ENCODE peak calls at places on chromosomes 5 and 9, in four cellular contexts. One of them, this sample, is unnamed.

GRCh38 chr5:114789773-114790402 is 379.8 kb downstream of the TRIM36 start:
- DNase-seq in mesenchymal stem cell: peak
- DNase-seq in neuronal stem cell: peak
- DNase-seq in mesendoderm: peak
- DNase-seq in this sample: no peak

GRCh38 chr9:83238871-83239624 is 176.1 kb upstream of the RASEF start:
- DNase-seq in mesenchymal stem cell: peak
- DNase-seq in mesendoderm: no peak
- DNase-seq in neuronal stem cell: no peak
- DNase-seq in this sample: no peak

GRCh38 chr9:35905912-35906679 is at the start of gene HRCT1:
- DNase-seq in mesendoderm: no peak
- DNase-seq in mesenchymal stem cell: peak
- DNase-seq in neuronal stem cell: no peak
- DNase-seq in this sample: peak

GRCh38 chr9:22029231-22029630 is 20.1 kb upstream of the CDKN2B start:
- DNase-seq in mesenchymal stem cell: no peak
- DNase-seq in mesendoderm: no peak
- DNase-seq in neuronal stem cell: no peak
- DNase-seq in this sample: peak

GRCh38 chr5:42399702-42400101 is 23.5 kb upstream of the GHR start:
- DNase-seq in neuronal stem cell: no peak
- DNase-seq in mesenchymal stem cell: no peak
- DNase-seq in mesendoderm: no peak
- DNase-seq in this sample: no peak

GRCh38 chr9:86667307-86667706 is 280.0 kb downstream of the GAS1 start:
- DNase-seq in mesendoderm: no peak
- DNase-seq in neuronal stem cell: no peak
- DNase-seq in mesenchymal stem cell: no peak
- DNase-seq in this sample: no peak

GRCh38 chr5:173333900-173334685 is 5.9 kb upstream of the STC2 start:
- DNase-seq in mesendoderm: no peak
- DNase-seq in mesenchymal stem cell: peak
- DNase-seq in neuronal stem cell: no peak
- DNase-seq in this sample: no peak

GRCh38 chr5:10366310-10367297 is 13.1 kb downstream of the MARCHF6 start:
- DNase-seq in mesenchymal stem cell: peak
- DNase-seq in mesendoderm: no peak
- DNase-seq in neuronal stem cell: no peak
- DNase-seq in this sample: no peak

GRCh38 chr5:139650031-139650688 is 2.0 kb downstream of the CXXC5 start:
- DNase-seq in mesendoderm: peak
- DNase-seq in neuronal stem cell: no peak
- DNase-seq in mesenchymal stem cell: peak
- DNase-seq in this sample: no peak

GRCh38 chr5:152303841-152304240 is 101.2 kb downstream of the NMUR2 start:
- DNase-seq in mesenchymal stem cell: no peak
- DNase-seq in neuronal stem cell: no peak
- DNase-seq in mesendoderm: no peak
- DNase-seq in this sample: no peak

GRCh38 chr9:79575560-79575959 is 3.8 kb downstream of the TLE4 start:
- DNase-seq in neuronal stem cell: no peak
- DNase-seq in mesenchymal stem cell: no peak
- DNase-seq in mesendoderm: no peak
- DNase-seq in this sample: no peak

GRCh38 chr5:55151923-55152842 is 7.8 kb upstream of the GPX8 start:
- DNase-seq in mesendoderm: no peak
- DNase-seq in mesenchymal stem cell: peak
- DNase-seq in neuronal stem cell: no peak
- DNase-seq in this sample: no peak

GRCh38 chr5:73388371-73388684 is 60.2 kb downstream of the FOXD1 start:
- DNase-seq in mesendoderm: no peak
- DNase-seq in neuronal stem cell: no peak
- DNase-seq in mesenchymal stem cell: peak
- DNase-seq in this sample: no peak

GRCh38 chr5:142782976-142783539 is 12.9 kb downstream of the ARHGAP26 start:
- DNase-seq in neuronal stem cell: no peak
- DNase-seq in mesenchymal stem cell: no peak
- DNase-seq in mesendoderm: no peak
- DNase-seq in this sample: no peak

GRCh38 chr5:41908374-41909079 is 4.4 kb downstream of the RIMOC1 start:
- DNase-seq in mesenchymal stem cell: peak
- DNase-seq in neuronal stem cell: no peak
- DNase-seq in mesendoderm: no peak
- DNase-seq in this sample: no peak

GRCh38 chr5:94807985-94808384 is 189.5 kb downstream of the SLF1 start:
- DNase-seq in mesendoderm: no peak
- DNase-seq in mesenchymal stem cell: no peak
- DNase-seq in neuronal stem cell: no peak
- DNase-seq in this sample: no peak

GRCh38 chr9:124281934-124282351 is 24.2 kb downstream of the NEK6 start:
- DNase-seq in mesendoderm: no peak
- DNase-seq in neuronal stem cell: no peak
- DNase-seq in mesenchymal stem cell: peak
- DNase-seq in this sample: no peak

GRCh38 chr9:14462950-14463349 is 149.0 kb upstream of the NFIB start:
- DNase-seq in mesenchymal stem cell: no peak
- DNase-seq in mesendoderm: no peak
- DNase-seq in neuronal stem cell: no peak
- DNase-seq in this sample: no peak

GRCh38 chr5:38330207-38330606 is 71.8 kb downstream of the EGFLAM start:
- DNase-seq in neuronal stem cell: no peak
- DNase-seq in mesenchymal stem cell: no peak
- DNase-seq in mesendoderm: no peak
- DNase-seq in this sample: no peak

GRCh38 chr5:56561-57290 is 35.2 kb upstream of the PLEKHG4B start:
- DNase-seq in neuronal stem cell: peak
- DNase-seq in mesenchymal stem cell: peak
- DNase-seq in mesendoderm: peak
- DNase-seq in this sample: peak

GRCh38 chr5:133691448-133691847 is 79.1 kb upstream of the FSTL4 start:
- DNase-seq in neuronal stem cell: no peak
- DNase-seq in mesenchymal stem cell: no peak
- DNase-seq in mesendoderm: no peak
- DNase-seq in this sample: no peak

DNA sequence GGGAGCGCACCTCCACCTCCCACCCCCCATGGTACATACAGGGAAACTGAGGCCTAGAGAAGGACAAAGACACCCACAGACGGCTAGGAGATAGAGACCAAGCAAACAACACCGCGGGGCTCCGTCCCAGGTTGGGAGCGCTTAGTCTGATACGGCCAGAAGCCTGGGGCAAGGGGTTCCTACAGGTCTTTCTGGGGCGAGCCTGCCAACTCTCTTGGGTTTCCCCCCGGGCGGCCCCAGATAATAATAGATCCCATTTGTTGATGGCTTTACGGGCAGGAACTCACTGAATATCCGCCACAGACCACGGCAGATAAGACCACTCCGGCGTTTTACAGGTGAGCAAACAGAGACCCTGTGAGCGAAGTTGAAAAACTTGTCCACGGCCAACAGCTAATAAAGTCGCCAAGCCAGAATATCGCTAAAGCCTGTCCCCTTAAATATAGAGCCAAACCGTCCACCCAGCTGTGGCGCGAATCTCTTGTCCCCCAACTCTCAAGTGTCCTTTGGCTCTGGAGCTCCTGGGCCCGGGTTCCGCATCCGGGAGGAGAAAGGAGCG is 5.1 kb upstream of the EBF1 start:
- DNase-seq in mesendoderm: no peak
- DNase-seq in neuronal stem cell: peak
- DNase-seq in mesenchymal stem cell: no peak
- DNase-seq in this sample: no peak
- H3K4me3 ChIP-seq in mesendoderm: no peak
- H3K4me3 ChIP-seq in neuronal stem cell: no peak
- H3K4me3 ChIP-seq in mesenchymal stem cell: no peak
- H3K4me3 ChIP-seq in this sample: no peak

DNA sequence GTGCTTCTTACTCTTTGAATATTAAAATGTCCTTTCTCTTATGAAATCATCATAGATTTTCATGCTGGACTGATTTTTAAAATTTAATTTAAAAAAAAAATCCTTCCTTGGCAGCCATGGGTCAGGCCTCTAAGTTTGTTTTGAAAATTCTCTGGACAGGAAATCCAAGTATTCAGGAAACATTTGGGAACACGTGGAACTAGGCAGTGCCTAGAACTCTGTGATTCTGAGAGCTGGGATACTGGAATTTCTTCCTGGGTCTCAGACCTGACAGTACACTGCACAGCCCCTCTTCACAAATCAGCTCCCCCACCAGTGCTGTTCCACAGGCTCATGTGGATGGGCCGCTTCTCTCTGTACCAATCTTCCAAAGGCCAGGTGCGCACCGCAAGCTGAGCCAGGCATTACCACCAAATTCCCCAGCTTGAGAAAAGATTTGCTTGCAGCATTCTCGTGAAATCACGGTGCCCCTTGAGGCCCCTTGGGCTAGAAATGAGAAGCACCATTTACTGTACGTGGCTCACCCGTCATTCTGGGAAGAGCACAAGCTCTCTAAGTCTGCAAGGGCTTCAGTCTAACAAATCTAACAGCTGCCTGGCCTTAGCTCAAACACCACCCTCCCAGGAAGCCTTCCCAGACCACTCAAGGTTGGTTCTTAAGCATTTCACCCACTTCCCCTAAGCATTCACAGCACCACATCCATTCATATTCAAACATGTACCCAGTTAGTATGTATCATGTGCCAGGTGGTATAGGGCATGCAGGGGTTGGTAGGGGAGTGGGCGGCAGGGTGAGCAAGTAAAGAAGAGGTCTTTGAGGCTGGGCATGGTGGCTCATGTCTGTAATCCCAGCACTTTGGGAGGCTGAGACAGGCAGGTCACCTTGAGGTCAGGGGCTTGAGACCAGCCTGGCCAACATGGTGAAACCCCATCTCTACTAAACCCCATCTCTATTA is 26.5 kb downstream of the B4GALT1 start:
- DNase-seq in neuronal stem cell: no peak
- DNase-seq in mesendoderm: no peak
- DNase-seq in mesenchymal stem cell: no peak
- DNase-seq in this sample: no peak
- H2BK5ac ChIP-seq in neuronal stem cell: no peak
- H2BK5ac ChIP-seq in mesendoderm: no peak
- H2BK5ac ChIP-seq in mesenchymal stem cell: no peak
- H2BK5ac ChIP-seq in this sample: no peak

GRCh38 chr5:68049053-68049713 is 166.4 kb upstream of the PIK3R1 start:
- DNase-seq in neuronal stem cell: no peak
- DNase-seq in mesendoderm: no peak
- DNase-seq in mesenchymal stem cell: no peak
- DNase-seq in this sample: no peak
- H3K4me3 ChIP-seq in neuronal stem cell: no peak
- H3K4me3 ChIP-seq in mesendoderm: no peak
- H3K4me3 ChIP-seq in mesenchymal stem cell: peak
- H3K4me3 ChIP-seq in this sample: no peak

DNA sequence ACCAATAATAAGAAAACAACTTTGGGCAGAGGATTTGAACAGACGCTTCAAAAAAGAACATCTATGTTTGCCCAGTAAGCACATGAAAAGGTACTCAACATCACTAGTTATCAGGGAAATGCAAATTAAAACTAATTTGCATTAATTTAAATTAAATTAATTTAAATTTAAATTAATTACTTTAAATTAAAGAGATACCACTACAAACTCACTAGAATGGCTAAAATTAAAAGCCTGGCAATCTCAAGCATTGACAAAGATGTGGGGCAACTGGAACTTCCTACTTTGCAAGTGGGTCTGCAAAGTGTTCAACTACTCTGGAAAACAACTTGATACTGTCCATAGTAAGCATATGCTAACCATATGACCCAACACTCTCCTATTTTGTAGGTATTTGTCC is 32.1 kb upstream of the ELL2 start:
- DNase-seq in neuronal stem cell: no peak
- DNase-seq in mesendoderm: no peak
- DNase-seq in mesenchymal stem cell: no peak
- DNase-seq in this sample: no peak
- H2BK5ac ChIP-seq in neuronal stem cell: no peak
- H2BK5ac ChIP-seq in mesendoderm: no peak
- H2BK5ac ChIP-seq in mesenchymal stem cell: no peak
- H2BK5ac ChIP-seq in this sample: no peak

GRCh38 chr9:113851860-113852259 is 24.2 kb upstream of the ZNF618 start:
- DNase-seq in mesenchymal stem cell: no peak
- DNase-seq in mesendoderm: no peak
- DNase-seq in neuronal stem cell: no peak
- DNase-seq in this sample: no peak
- H3K4me3 ChIP-seq in mesenchymal stem cell: no peak
- H3K4me3 ChIP-seq in mesendoderm: no peak
- H3K4me3 ChIP-seq in neuronal stem cell: no peak
- H3K4me3 ChIP-seq in this sample: no peak

GRCh38 chr5:138444774-138445546 is 6.1 kb downstream of the REEP2 start:
- DNase-seq in neuronal stem cell: no peak
- DNase-seq in mesendoderm: no peak
- DNase-seq in mesenchymal stem cell: no peak
- DNase-seq in this sample: peak
- H2BK5ac ChIP-seq in neuronal stem cell: peak
- H2BK5ac ChIP-seq in mesendoderm: no peak
- H2BK5ac ChIP-seq in mesenchymal stem cell: no peak
- H2BK5ac ChIP-seq in this sample: no peak

DNA sequence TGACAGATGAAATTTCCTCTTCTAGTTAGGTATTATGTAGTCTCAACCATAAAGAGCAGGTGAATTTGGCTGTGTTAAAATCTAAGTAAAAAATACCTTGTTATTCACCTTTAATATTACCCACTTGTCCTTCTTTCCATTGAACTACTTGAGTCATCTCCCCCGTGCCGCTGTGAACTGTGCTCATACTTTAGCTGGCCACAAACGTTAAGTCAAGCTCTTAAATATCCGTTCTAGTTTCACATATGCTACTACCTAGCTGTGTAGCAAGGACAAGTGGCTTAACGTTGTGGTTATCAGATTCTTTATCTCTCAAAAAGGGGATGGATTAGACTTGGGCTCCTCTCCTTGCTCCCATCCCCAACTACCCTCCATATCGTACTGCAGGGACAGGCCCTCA is 110.4 kb downstream of the EFNA5 start:
- DNase-seq in mesenchymal stem cell: no peak
- DNase-seq in mesendoderm: no peak
- DNase-seq in neuronal stem cell: no peak
- DNase-seq in this sample: no peak
- H3K4me3 ChIP-seq in mesenchymal stem cell: no peak
- H3K4me3 ChIP-seq in mesendoderm: no peak
- H3K4me3 ChIP-seq in neuronal stem cell: no peak
- H3K4me3 ChIP-seq in this sample: no peak

DNA sequence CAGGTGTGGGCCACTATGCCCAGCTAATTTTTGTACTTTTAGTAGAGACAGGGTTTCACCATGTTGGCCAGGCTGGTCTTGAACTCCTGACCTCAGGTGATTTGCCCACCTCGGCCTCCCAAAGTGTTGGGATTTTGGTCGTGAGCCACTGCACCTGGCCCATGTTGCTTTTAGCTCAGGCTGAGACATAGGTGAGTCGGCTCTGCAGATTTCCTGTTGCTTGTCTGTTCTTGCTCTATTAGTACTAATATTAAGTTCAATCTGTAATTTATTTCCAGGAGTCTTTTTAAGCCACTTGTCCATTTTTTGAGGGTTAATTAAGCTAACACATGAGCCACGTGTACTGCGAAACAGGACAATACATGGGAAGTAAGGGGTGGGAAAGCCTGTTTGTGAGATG is 21.4 kb upstream of the BASP1 start:
- DNase-seq in mesenchymal stem cell: no peak
- DNase-seq in neuronal stem cell: no peak
- DNase-seq in mesendoderm: no peak
- DNase-seq in this sample: no peak
- H2BK5ac ChIP-seq in mesenchymal stem cell: no peak
- H2BK5ac ChIP-seq in neuronal stem cell: no peak
- H2BK5ac ChIP-seq in mesendoderm: no peak
- H2BK5ac ChIP-seq in this sample: no peak

This sample was measured in trophoblast cell.